ENCODE peak calls at places on chromosomes 12 and 14, in ten cellular contexts. One of them, this sample, is unnamed.

GRCh38 chr14:99574099-99574880 is 29.7 kb downstream of the CCDC85C start:
- DNase-seq in A549: peak
- DNase-seq in heart left ventricle: no peak
- DNase-seq in breast epithelium: no peak
- DNase-seq in right lobe of liver: peak
- DNase-seq in spleen: no peak
- DNase-seq in gastrocnemius medialis: no peak
- DNase-seq in IMR-90: peak
- DNase-seq in uterus: peak
- DNase-seq in ovary: peak
- DNase-seq in this sample: no peak

GRCh38 chr12:68487721-68488309 is 122.9 kb upstream of the RAP1B start:
- DNase-seq in A549: no peak
- DNase-seq in heart left ventricle: no peak
- DNase-seq in breast epithelium: no peak
- DNase-seq in right lobe of liver: no peak
- DNase-seq in spleen: peak
- DNase-seq in gastrocnemius medialis: no peak
- DNase-seq in IMR-90: no peak
- DNase-seq in uterus: no peak
- DNase-seq in ovary: no peak
- DNase-seq in this sample: no peak

GRCh38 chr12:21731144-21731543 is 43.4 kb downstream of the KCNJ8 start:
- DNase-seq in A549: no peak
- DNase-seq in heart left ventricle: no peak
- DNase-seq in breast epithelium: no peak
- DNase-seq in right lobe of liver: no peak
- DNase-seq in spleen: no peak
- DNase-seq in gastrocnemius medialis: no peak
- DNase-seq in IMR-90: no peak
- DNase-seq in uterus: no peak
- DNase-seq in ovary: no peak
- DNase-seq in this sample: no peak

GRCh38 chr12:10364839-10365681 is 24.8 kb downstream of the KLRK1 start:
- DNase-seq in A549: peak
- DNase-seq in heart left ventricle: no peak
- DNase-seq in breast epithelium: no peak
- DNase-seq in right lobe of liver: peak
- DNase-seq in spleen: peak
- DNase-seq in gastrocnemius medialis: peak
- DNase-seq in IMR-90: peak
- DNase-seq in uterus: peak
- DNase-seq in ovary: peak
- DNase-seq in this sample: peak

GRCh38 chr14:93619176-93619793 is 169.0 kb downstream of the PRIMA1 start:
- DNase-seq in A549: peak
- DNase-seq in heart left ventricle: no peak
- DNase-seq in breast epithelium: no peak
- DNase-seq in right lobe of liver: no peak
- DNase-seq in spleen: no peak
- DNase-seq in gastrocnemius medialis: no peak
- DNase-seq in IMR-90: peak
- DNase-seq in uterus: no peak
- DNase-seq in ovary: no peak
- DNase-seq in this sample: peak

GRCh38 chr14:61167642-61168041 is 113.5 kb downstream of the TMEM30B start:
- DNase-seq in A549: no peak
- DNase-seq in heart left ventricle: no peak
- DNase-seq in breast epithelium: no peak
- DNase-seq in right lobe of liver: no peak
- DNase-seq in spleen: no peak
- DNase-seq in gastrocnemius medialis: no peak
- DNase-seq in IMR-90: no peak
- DNase-seq in uterus: no peak
- DNase-seq in ovary: no peak
- DNase-seq in this sample: no peak

GRCh38 chr12:88715673-88716072 is 135.4 kb upstream of the KITLG start:
- DNase-seq in A549: no peak
- DNase-seq in heart left ventricle: no peak
- DNase-seq in breast epithelium: no peak
- DNase-seq in right lobe of liver: no peak
- DNase-seq in spleen: no peak
- DNase-seq in gastrocnemius medialis: no peak
- DNase-seq in IMR-90: no peak
- DNase-seq in uterus: no peak
- DNase-seq in ovary: no peak
- DNase-seq in this sample: no peak

GRCh38 chr12:62762645-62763044 is 172.3 kb downstream of the PPM1H start:
- DNase-seq in A549: no peak
- DNase-seq in heart left ventricle: no peak
- DNase-seq in breast epithelium: no peak
- DNase-seq in right lobe of liver: no peak
- DNase-seq in spleen: no peak
- DNase-seq in gastrocnemius medialis: no peak
- DNase-seq in IMR-90: no peak
- DNase-seq in uterus: no peak
- DNase-seq in ovary: no peak
- DNase-seq in this sample: no peak

GRCh38 chr12:131422185-131422515 is 288.7 kb upstream of the SFSWAP start:
- DNase-seq in A549: no peak
- DNase-seq in heart left ventricle: no peak
- DNase-seq in breast epithelium: peak
- DNase-seq in right lobe of liver: no peak
- DNase-seq in spleen: peak
- DNase-seq in gastrocnemius medialis: no peak
- DNase-seq in IMR-90: no peak
- DNase-seq in uterus: no peak
- DNase-seq in ovary: peak
- DNase-seq in this sample: no peak

GRCh38 chr12:79155703-79156102 is 291.1 kb downstream of the SYT1 start:
- DNase-seq in A549: no peak
- DNase-seq in heart left ventricle: no peak
- DNase-seq in breast epithelium: no peak
- DNase-seq in right lobe of liver: no peak
- DNase-seq in spleen: no peak
- DNase-seq in gastrocnemius medialis: no peak
- DNase-seq in IMR-90: peak
- DNase-seq in uterus: no peak
- DNase-seq in ovary: no peak
- DNase-seq in this sample: no peak

GRCh38 chr12:45235087-45236025 is 19.5 kb downstream of the ANO6 start:
- DNase-seq in A549: peak
- DNase-seq in heart left ventricle: no peak
- DNase-seq in breast epithelium: peak
- DNase-seq in right lobe of liver: no peak
- DNase-seq in spleen: no peak
- DNase-seq in gastrocnemius medialis: peak
- DNase-seq in IMR-90: peak
- DNase-seq in uterus: peak
- DNase-seq in ovary: peak
- DNase-seq in this sample: no peak

GRCh38 chr12:102526701-102527100 is 46.3 kb upstream of the IGF1 start:
- DNase-seq in A549: no peak
- DNase-seq in heart left ventricle: no peak
- DNase-seq in breast epithelium: no peak
- DNase-seq in right lobe of liver: no peak
- DNase-seq in spleen: no peak
- DNase-seq in gastrocnemius medialis: no peak
- DNase-seq in IMR-90: peak
- DNase-seq in uterus: no peak
- DNase-seq in ovary: no peak
- DNase-seq in this sample: no peak

GRCh38 chr12:1949771-1950470 is 31.5 kb upstream of the CACNA2D4 start:
- DNase-seq in A549: no peak
- DNase-seq in heart left ventricle: no peak
- DNase-seq in breast epithelium: no peak
- DNase-seq in right lobe of liver: no peak
- DNase-seq in spleen: no peak
- DNase-seq in gastrocnemius medialis: no peak
- DNase-seq in IMR-90: no peak
- DNase-seq in uterus: peak
- DNase-seq in ovary: no peak
- DNase-seq in this sample: no peak

GRCh38 chr14:69323266-69323966 is 63.5 kb downstream of the GALNT16 start:
- DNase-seq in A549: no peak
- DNase-seq in heart left ventricle: no peak
- DNase-seq in breast epithelium: no peak
- DNase-seq in right lobe of liver: peak
- DNase-seq in spleen: peak
- DNase-seq in gastrocnemius medialis: no peak
- DNase-seq in IMR-90: no peak
- DNase-seq in uterus: peak
- DNase-seq in ovary: peak
- DNase-seq in this sample: no peak

GRCh38 chr12:120538281-120539156 is 4.4 kb downstream of the RNF10 start:
- DNase-seq in A549: peak
- DNase-seq in heart left ventricle: no peak
- DNase-seq in breast epithelium: no peak
- DNase-seq in right lobe of liver: peak
- DNase-seq in spleen: peak
- DNase-seq in gastrocnemius medialis: peak
- DNase-seq in IMR-90: peak
- DNase-seq in uterus: peak
- DNase-seq in ovary: peak
- DNase-seq in this sample: no peak

DNA sequence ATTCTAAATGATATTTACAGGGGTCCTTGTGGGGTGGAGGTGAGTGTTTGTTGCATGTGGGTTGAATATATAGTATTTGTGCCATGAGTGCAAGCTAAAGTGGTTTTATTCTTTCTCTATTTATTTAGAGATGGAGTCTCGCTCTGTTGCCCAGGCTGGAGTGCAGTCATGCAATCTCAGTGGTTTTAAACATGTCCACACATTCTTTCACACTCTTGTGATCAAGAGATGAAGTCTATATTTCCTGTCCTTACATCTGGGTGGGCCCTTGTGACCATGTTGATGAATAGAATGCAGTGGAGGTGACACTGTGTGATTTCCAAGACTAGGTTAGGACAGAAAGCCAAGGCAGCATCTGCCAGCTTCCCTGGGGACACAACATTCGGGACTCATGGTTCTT is 172.5 kb downstream of the SUDS3 start:
- DNase-seq in A549: no peak
- DNase-seq in heart left ventricle: no peak
- DNase-seq in breast epithelium: no peak
- DNase-seq in right lobe of liver: no peak
- DNase-seq in spleen: no peak
- DNase-seq in gastrocnemius medialis: no peak
- DNase-seq in IMR-90: no peak
- DNase-seq in uterus: no peak
- DNase-seq in ovary: no peak
- DNase-seq in this sample: no peak
- TF ChIP-seq POLR2A in A549: no peak
- TF ChIP-seq POLR2A in heart left ventricle: no peak
- TF ChIP-seq POLR2A in breast epithelium: no peak
- TF ChIP-seq POLR2A in right lobe of liver: no peak
- TF ChIP-seq POLR2A in spleen: no peak
- TF ChIP-seq POLR2A in gastrocnemius medialis: no peak
- TF ChIP-seq POLR2A in IMR-90: no peak
- TF ChIP-seq POLR2A in uterus: no peak
- TF ChIP-seq POLR2A in ovary: no peak
- TF ChIP-seq POLR2A in this sample: no peak

DNA sequence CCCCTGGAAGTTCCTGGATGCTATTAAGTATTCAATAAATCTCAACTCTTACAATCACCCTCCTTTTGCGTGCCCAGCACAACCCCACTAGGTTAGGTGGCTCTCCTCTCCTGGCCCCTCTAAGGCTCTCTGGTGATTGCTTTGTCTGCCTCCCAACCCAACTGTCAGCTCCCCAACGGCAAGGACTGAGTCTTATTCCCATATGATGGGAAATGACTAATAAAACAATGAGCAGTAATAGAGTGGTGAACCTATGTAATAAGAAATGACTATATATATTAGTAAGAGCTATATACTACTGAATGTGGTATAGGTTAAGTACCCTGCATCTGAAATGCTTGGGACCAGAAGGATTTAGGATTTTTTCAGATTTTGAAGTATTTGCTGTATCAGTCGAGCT is 8.1 kb downstream of the APPL2 start:
- DNase-seq in A549: no peak
- DNase-seq in heart left ventricle: no peak
- DNase-seq in breast epithelium: no peak
- DNase-seq in right lobe of liver: no peak
- DNase-seq in spleen: no peak
- DNase-seq in gastrocnemius medialis: no peak
- DNase-seq in IMR-90: peak
- DNase-seq in uterus: no peak
- DNase-seq in ovary: no peak
- DNase-seq in this sample: no peak
- H3K27ac ChIP-seq in A549: no peak
- H3K27ac ChIP-seq in heart left ventricle: no peak
- H3K27ac ChIP-seq in breast epithelium: peak
- H3K27ac ChIP-seq in right lobe of liver: no peak
- H3K27ac ChIP-seq in spleen: peak
- H3K27ac ChIP-seq in gastrocnemius medialis: no peak
- H3K27ac ChIP-seq in IMR-90: peak
- H3K27ac ChIP-seq in uterus: peak
- H3K27ac ChIP-seq in ovary: no peak
- H3K27ac ChIP-seq in this sample: no peak

DNA sequence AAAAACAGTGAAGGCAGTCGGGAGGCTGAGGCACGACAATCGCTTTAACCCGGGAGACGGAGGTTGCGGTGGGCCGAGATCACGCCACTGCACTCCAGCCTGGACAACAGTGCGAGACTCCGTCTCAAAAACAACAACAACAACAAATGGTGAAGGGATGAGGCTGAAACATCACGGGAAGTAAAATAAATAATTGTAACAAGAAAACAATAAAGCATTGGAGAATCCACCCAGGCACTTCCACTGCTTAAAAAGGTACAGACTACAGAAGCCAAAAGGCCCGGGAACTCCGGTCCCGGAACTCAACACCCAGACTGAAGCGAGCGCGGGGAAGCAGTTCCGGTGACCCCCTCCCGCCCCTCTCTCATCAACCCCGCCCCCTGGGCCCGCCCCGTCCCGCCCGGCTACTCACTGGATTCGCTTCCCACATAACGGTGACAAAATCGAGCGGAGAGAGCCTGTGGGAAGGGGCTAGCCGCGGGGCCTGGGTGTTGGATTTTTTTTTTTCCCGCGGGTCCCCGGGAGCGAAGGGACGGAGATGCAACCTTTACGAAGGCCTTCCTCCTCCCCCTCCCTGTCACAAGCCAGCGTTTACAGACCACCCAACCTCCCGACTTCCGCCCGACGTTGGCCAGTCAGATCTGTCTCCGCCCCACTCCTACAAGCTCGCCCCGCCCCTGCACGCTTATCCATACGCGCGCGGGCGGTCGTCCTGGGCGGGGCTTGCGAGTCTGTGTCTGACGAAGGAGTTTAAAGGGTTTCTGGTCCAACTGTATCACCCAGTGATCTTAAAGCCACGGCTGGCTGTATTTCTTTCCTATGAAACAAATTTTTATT is at the start of gene PARP11:
- DNase-seq in A549: peak
- DNase-seq in heart left ventricle: peak
- DNase-seq in breast epithelium: peak
- DNase-seq in right lobe of liver: peak
- DNase-seq in spleen: peak
- DNase-seq in gastrocnemius medialis: peak
- DNase-seq in IMR-90: peak
- DNase-seq in uterus: peak
- DNase-seq in ovary: peak
- DNase-seq in this sample: peak
- TF ChIP-seq POLR2A in A549: peak
- TF ChIP-seq POLR2A in heart left ventricle: no peak
- TF ChIP-seq POLR2A in breast epithelium: peak
- TF ChIP-seq POLR2A in right lobe of liver: peak
- TF ChIP-seq POLR2A in spleen: no peak
- TF ChIP-seq POLR2A in gastrocnemius medialis: peak
- TF ChIP-seq POLR2A in IMR-90: peak
- TF ChIP-seq POLR2A in uterus: peak
- TF ChIP-seq POLR2A in ovary: peak
- TF ChIP-seq POLR2A in this sample: no peak

GRCh38 chr12:47067778-47068431 is 11.5 kb upstream of the PCED1B start:
- DNase-seq in A549: no peak
- DNase-seq in heart left ventricle: no peak
- DNase-seq in breast epithelium: no peak
- DNase-seq in right lobe of liver: no peak
- DNase-seq in spleen: no peak
- DNase-seq in gastrocnemius medialis: no peak
- DNase-seq in IMR-90: no peak
- DNase-seq in uterus: no peak
- DNase-seq in ovary: no peak
- DNase-seq in this sample: no peak
- H3K27ac ChIP-seq in A549: peak
- H3K27ac ChIP-seq in heart left ventricle: no peak
- H3K27ac ChIP-seq in breast epithelium: peak
- H3K27ac ChIP-seq in right lobe of liver: no peak
- H3K27ac ChIP-seq in spleen: no peak
- H3K27ac ChIP-seq in gastrocnemius medialis: no peak
- H3K27ac ChIP-seq in IMR-90: no peak
- H3K27ac ChIP-seq in uterus: peak
- H3K27ac ChIP-seq in ovary: no peak
- H3K27ac ChIP-seq in this sample: no peak